ENCODE peak calls at places on chromosomes 3 and 15, in five cellular contexts. H, K, V, T and R are unnamed samples.

GRCh38 chr15:67003586-67003985 is 61.8 kb upstream of the SMAD3 start:
- DNase-seq in V (no peak), H (no peak), T (no peak), K (peak; percentile 39), R (peak; percentile 18)

GRCh38 chr3:46713048-46713897 is 4.4 kb downstream of the PRSS50 start:
- DNase-seq in T (peak; percentile 24), K (no peak), H (peak; percentile 40), V (peak; percentile 1), R (no peak)

GRCh38 chr15:89735773-89736172 is 15.3 kb downstream of the MESP1 start:
- DNase-seq in V (no peak), H (no peak), T (no peak), K (no peak), R (no peak)

GRCh38 chr3:20849975-20850374 is 664.0 kb upstream of the SGO1 start:
- DNase-seq in H (no peak), T (no peak), V (no peak), K (no peak), R (no peak)

GRCh38 chr15:87916208-87916607 is 340.3 kb downstream of the NTRK3 start:
- DNase-seq in V (no peak), H (no peak), T (no peak), K (no peak), R (no peak)

GRCh38 chr15:60949034-60949977 is 279.8 kb downstream of the RORA start:
- DNase-seq in K (no peak), T (no peak), H (no peak), V (no peak), R (no peak)

GRCh38 chr3:42077785-42078184 is 13.4 kb upstream of the TRAK1 start:
- DNase-seq in T (no peak), V (peak; percentile 7), H (no peak), K (no peak), R (no peak)

GRCh38 chr3:171838218-171838720 is 4.9 kb upstream of the TMEM212 start:
- DNase-seq in T (peak; percentile 89), V (peak; percentile 20), H (no peak), K (peak; percentile 62), R (no peak)

GRCh38 chr3:89098964-89099585 is 8.3 kb upstream of the EPHA3 start:
- DNase-seq in V (peak; percentile 35), K (peak; percentile 54), H (peak; percentile 71), T (peak; percentile 73), R (no peak)

GRCh38 chr3:151584603-151585002 is 123.7 kb upstream of the IGSF10 start:
- DNase-seq in V (no peak), H (no peak), T (no peak), K (no peak), R (no peak)

GRCh38 chr3:77281721-77282120 is 241.8 kb downstream of the ROBO2 start:
- DNase-seq in T (no peak), K (no peak), H (no peak), V (no peak), R (no peak)

GRCh38 chr3:111923095-111923771 is 55.6 kb upstream of the ABHD10 start:
- DNase-seq in V (no peak), T (no peak), H (no peak), K (peak; percentile 63), R (no peak)

GRCh38 chr3:178245385-178245778 is 290.9 kb upstream of the KCNMB2 start:
- DNase-seq in H (no peak), V (no peak), K (no peak), T (no peak), R (no peak)

GRCh38 chr3:32180151-32180850 is 58.2 kb upstream of the CMTM8 start:
- DNase-seq in V (no peak), H (no peak), T (no peak), K (no peak), R (no peak)

GRCh38 chr3:111547645-111548044 is 5.6 kb downstream of the CD96 start:
- DNase-seq in V (peak; percentile 14), H (peak; percentile 74), K (no peak), T (no peak), R (no peak)

GRCh38 chr15:54808321-54808720 is 388.4 kb downstream of the RSL24D1 start:
- DNase-seq in V (no peak), K (no peak), H (no peak), T (no peak), R (no peak)

GRCh38 chr15:63870043-63870394 is 36.3 kb upstream of the HERC1 start:
- DNase-seq in K (no peak), V (no peak), H (no peak), T (no peak), R (no peak)

GRCh38 chr3:152398495-152398894 is 129.8 kb downstream of the MBNL1 start:
- DNase-seq in K (no peak), H (no peak), V (no peak), T (no peak), R (no peak)

GRCh38 chr15:26115229-26115943 is 252.3 kb upstream of the ATP10A start:
- DNase-seq in T (no peak), V (no peak), H (no peak), K (no peak), R (no peak)

GRCh38 chr3:10289077-10289476 is 3.7 kb downstream of the GHRL start:
- DNase-seq in T (no peak), K (no peak), V (no peak), H (no peak), R (no peak)

GRCh38 chr3:48784426-48785120 is 63.1 kb downstream of the PRKAR2A start:
- DNase-seq in T (no peak), V (no peak), K (no peak), H (no peak), R (no peak)

GRCh38 chr3:41239587-41239986 is 40.3 kb downstream of the CTNNB1 start:
- DNase-seq in H (no peak), T (no peak), K (no peak), V (no peak), R (no peak)

GRCh38 chr3:99536555-99537314 is 101.7 kb upstream of the COL8A1 start:
- DNase-seq in V (no peak), K (no peak), T (no peak), H (no peak), R (no peak)

GRCh38 chr3:165669967-165670366 is 167.3 kb downstream of the BCHE start:
- DNase-seq in K (no peak), H (no peak), V (no peak), T (no peak), R (no peak)

GRCh38 chr3:10353160-10353559 is 32.2 kb upstream of the SEC13 start:
- DNase-seq in K (no peak), H (no peak), V (no peak), T (no peak), R (no peak)

GRCh38 chr3:157110761-157111238 is 49.1 kb downstream of the CCNL1 start:
- DNase-seq in V (no peak), K (no peak), H (no peak), T (no peak), R (no peak)

GRCh38 chr15:68415501-68416157 is 16.3 kb downstream of the ITGA11 start:
- DNase-seq in T (peak; percentile 45), K (no peak), H (no peak), V (no peak), R (no peak)

DNA sequence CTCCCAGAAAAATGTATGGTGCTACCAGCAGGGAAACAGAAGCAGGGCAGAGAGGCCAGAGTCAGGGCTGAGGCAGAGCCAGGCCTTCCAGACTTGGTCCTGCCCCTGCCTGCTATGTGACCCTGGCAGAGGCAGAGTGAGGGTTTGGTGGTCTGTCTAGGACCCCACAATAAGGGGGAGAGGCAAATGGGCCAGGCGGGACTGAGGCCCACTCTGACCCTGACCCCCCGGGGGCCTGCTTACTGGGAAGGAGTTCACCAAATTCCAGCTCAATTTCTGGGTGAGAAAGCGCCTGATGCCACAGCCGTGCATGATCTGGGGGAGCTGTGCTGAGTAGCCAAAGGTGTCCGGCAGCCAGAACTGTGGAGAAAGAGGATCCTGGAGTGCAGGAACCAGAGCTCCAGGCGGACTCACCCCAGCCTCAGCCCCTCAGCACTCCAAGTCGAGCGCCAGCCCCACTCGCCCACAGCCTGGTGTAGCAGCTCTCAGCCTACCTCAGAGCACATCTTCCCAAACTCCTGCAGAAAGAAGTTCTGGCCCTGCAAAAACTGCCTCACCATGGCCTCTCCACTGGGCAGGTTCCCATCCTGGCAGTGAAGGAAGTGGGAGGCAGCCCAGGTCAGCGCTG is 6.9 kb downstream of the MAN2C1 start:
- DNase-seq in V (no peak), H (peak; percentile 36), T (peak; percentile 57), K (no peak), R (no peak)
- TF ChIP-seq POLR2A in V (no peak), H (no peak), T (no peak), K (no peak), R (no peak)

DNA sequence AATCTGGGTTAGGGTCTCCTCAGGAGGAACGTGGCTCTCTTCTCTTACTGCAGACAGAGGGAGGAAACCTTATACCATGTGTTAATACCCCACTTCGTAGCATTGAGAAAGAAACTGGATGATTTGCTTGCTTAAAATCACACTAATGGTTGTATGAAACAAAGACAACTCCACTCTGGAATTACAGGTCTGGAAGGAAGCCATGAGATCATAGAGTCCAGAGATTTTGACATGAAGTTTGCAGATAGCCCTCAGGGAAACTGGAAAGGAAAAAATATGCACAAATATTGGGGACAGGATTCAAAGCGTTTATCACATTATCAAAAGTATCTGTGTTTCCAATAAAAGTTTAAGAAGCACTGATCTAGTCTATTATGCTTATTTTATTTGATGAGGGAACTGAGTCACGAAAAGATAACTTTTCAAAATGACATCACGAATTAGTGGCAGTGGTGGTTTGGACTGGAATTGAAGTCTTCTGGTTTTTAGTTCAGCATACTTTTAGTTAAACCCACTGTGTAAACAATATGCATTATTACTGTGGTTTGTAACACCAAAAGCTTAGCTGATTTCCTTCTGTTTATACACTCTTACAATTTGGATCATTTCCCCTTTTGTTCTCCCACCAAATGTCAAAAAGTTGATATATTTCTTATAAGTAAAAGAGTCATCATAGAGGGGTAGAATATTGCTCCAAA is 16.8 kb downstream of the FGF7 start:
- DNase-seq in V (no peak), K (no peak), T (no peak), H (no peak), R (no peak)
- TF ChIP-seq POLR2A in V (no peak), K (no peak), T (no peak), H (no peak), R (no peak)

GRCh38 chr15:39709941-39710340 is 72.7 kb downstream of the FSIP1 start:
- DNase-seq in H (no peak), T (no peak), K (no peak), V (no peak), R (no peak)

GRCh38 chr15:39717134-39717533 is 65.5 kb downstream of the FSIP1 start:
- DNase-seq in H (no peak), T (no peak), K (no peak), V (no peak), R (no peak)

GRCh38 chr15:39713846-39714245 is 68.8 kb downstream of the FSIP1 start:
- DNase-seq in H (no peak), T (no peak), V (no peak), K (no peak), R (no peak)

GRCh38 chr15:39710681-39711080 is 72.0 kb downstream of the FSIP1 start:
- DNase-seq in T (no peak), H (no peak), K (no peak), V (no peak), R (no peak)

GRCh38 chr15:39714251-39714650 is 68.4 kb downstream of the FSIP1 start:
- DNase-seq in K (no peak), T (no peak), H (no peak), V (no peak), R (no peak)
- TF ChIP-seq POLR2A in K (no peak), T (no peak), H (no peak), V (no peak), R (no peak)

DNA sequence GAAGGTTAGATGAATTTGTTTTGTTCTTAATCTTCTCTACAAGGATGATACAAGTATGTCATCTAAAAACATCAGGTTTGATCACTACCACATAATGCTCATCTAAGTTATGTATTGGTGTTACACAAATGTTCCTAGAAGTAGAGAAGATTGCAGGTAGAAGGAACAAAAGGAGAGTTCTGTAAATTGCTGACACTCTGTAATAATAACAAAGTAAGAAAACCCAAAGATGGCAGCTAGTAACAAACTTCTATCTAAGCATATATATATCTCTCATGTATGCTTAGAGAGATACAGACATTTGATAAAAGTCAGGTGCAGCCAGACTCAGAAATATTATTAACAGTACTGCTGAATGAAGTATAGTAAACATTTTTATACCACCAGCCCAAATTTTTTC is 20.2 kb upstream of the CFAP44 start:
- DNase-seq in H (no peak), V (no peak), T (no peak), K (no peak), R (no peak)
- TF ChIP-seq POLR2A in H (no peak), V (no peak), T (no peak), K (no peak), R (no peak)